ENCODE peak calls at places on chromosomes 3 and 15, in four cellular contexts. B is A549, Q is HCT116, R is heart left ventricle. W is an unnamed sample.

GRCh38 chr15:94287794-94288246 is 56.5 kb downstream of the MCTP2 start:
- DNase-seq in B (no peak), Q (no peak), R (no peak), W (peak; percentile 31)

GRCh38 chr3:16884748-16885587 is at the start of gene PLCL2:
- DNase-seq in B (peak; percentile 46), Q (no peak), R (peak; percentile 84), W (peak; percentile 50)

GRCh38 chr3:159798951-159799350 is 189.7 kb upstream of the IL12A start:
- DNase-seq in B (no peak), Q (no peak), R (no peak), W (no peak)

GRCh38 chr3:110343945-110344344 is 727.7 kb upstream of the NECTIN3 start:
- DNase-seq in B (peak; percentile 45), Q (no peak), R (no peak), W (no peak)

GRCh38 chr15:75019916-75020315 is 3.5 kb upstream of the PPCDC start:
- DNase-seq in B (no peak), Q (no peak), R (no peak), W (no peak)

GRCh38 chr3:115830764-115831395 is 207.6 kb downstream of the GAP43 start:
- DNase-seq in B (no peak), Q (no peak), R (no peak), W (no peak)

GRCh38 chr3:99410789-99411311 is 227.5 kb upstream of the COL8A1 start:
- DNase-seq in B (no peak), Q (no peak), R (no peak), W (no peak)

GRCh38 chr3:41580274-41580959 is 381.1 kb downstream of the CTNNB1 start:
- DNase-seq in B (no peak), Q (no peak), R (no peak), W (no peak)

GRCh38 chr15:40245666-40246065 is 6.8 kb downstream of the PAK6 start:
- DNase-seq in B (no peak), Q (no peak), R (no peak), W (no peak)

GRCh38 chr15:99253381-99254090 is 2.3 kb downstream of the LRRC28 start:
- DNase-seq in B (no peak), Q (no peak), R (no peak), W (no peak)

DNA sequence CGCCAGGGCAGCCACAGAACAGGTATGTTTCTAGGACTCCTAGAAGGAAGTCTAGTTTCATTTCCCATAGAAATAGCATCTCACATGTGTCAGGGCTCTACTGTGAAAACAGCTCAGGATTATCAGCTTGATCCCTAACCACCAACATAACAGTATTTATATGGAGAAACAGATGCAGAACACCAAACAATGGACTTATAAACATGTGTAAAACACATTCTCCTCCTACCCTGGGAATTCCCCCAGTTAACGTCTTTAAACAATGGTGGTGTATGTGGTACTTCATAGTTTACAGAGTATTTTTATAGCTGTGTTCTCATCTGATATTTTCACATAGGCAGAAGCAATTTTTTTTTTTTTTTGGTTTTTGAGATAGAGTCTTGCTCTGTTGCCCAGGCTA is 9.7 kb downstream of the TNFSF10 start:
- DNase-seq in B (no peak), Q (no peak), R (no peak), W (no peak)
- H3K4me1 ChIP-seq in B (peaks cover 14% of the 10 kb centered on the region), Q (no peaks in the 10 kb centered on the region), R (peaks cover 13% of the 10 kb centered on the region), W (peaks cover 39% of the 10 kb centered on the region)

GRCh38 chr3:85394424-85394823 is 435.6 kb downstream of the CADM2 start:
- DNase-seq in B (no peak), Q (no peak), R (no peak), W (no peak)
- TF ChIP-seq POLR2A in B (no peak), Q (no peak), R (no peak), W (no peak)

DNA sequence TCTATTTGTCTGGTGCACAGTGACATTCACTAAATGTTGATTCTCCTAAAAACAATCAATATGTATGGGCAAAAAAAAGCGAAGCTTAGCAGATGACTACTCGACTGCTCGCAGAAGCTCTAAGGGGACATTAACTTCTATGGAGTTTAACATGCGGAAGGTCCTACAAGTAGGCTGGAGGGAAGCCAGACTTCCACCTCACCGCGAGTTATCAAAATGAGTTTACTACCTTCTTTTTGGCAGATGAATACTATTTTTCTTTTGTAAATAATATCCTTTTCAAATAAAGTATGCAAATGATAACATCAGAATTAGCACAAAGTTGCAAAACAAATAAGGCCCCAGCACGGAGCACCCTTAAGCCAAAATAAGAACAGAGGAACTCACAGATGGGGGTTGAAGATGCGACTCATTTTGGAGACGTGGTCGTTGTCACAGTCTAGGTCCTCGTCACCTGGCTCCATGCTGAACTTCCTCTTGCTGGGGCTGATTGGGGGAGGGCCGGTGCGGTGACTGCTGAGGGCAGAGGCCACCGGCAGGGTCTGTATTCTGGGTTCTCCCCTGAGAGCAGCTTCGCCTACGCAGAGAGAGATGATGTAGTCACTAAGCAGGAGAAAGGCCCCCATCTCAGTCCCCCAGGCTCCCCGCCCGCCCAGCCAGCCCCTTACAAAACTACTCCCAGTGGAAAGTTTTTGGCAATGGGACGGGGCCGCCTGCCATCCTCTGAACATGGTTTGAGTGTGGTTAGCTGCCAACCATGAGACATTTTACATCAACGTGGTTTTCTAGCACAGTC is 42.1 kb downstream of the VGLL4 start:
- DNase-seq in B (no peak), Q (no peak), R (no peak), W (peak; percentile 60)
- H3K4me3 ChIP-seq in B (no peak overlapping the region), Q (no peak overlapping the region), R (no peak overlapping the region), W (no peak overlapping the region)

GRCh38 chr15:63057454-63058335 is 15.1 kb downstream of the TPM1 start:
- DNase-seq in B (no peak), Q (no peak), R (no peak), W (no peak)

GRCh38 chr15:63060699-63061098 is 18.2 kb downstream of the TPM1 start:
- DNase-seq in B (no peak), Q (no peak), R (no peak), W (no peak)

GRCh38 chr15:63059573-63060216 is 17.1 kb downstream of the TPM1 start:
- DNase-seq in B (no peak), Q (no peak), R (no peak), W (no peak)

GRCh38 chr15:63056843-63057242 is 14.3 kb downstream of the TPM1 start:
- DNase-seq in B (no peak), Q (no peak), R (peak; percentile 71), W (peak; percentile 50)

GRCh38 chr15:63059075-63059474 is 16.5 kb downstream of the TPM1 start:
- DNase-seq in B (no peak), Q (no peak), R (no peak), W (no peak)
- H3K4me1 ChIP-seq in B (peaks cover 93% of the 10 kb centered on the region), Q (no peaks in the 10 kb centered on the region), R (peaks cover 39% of the 10 kb centered on the region), W (peaks cover 14% of the 10 kb centered on the region)

DNA sequence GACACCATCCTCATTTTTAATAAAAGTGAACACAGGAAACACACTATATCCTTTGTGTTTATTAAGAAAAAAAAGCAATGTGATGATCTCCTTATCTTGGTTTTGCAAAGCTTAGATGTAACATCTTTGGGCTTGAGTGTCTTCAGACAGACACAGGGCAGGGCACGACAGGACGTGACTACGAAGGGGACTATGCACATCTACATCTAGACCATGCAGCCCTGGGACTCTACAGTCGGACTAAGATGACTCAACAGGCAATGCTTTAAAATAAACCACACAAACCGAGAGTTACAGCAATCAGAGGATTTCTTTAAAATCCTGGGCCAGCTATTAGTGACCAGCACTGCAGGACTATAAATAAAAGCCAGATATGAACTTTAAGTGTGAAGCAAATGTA is 22.8 kb upstream of the TM2D3 start:
- DNase-seq in B (peak; percentile 39), Q (no peak), R (no peak), W (no peak)
- TF ChIP-seq POLR2A in B (no peak), Q (no peak), R (no peak), W (no peak)

GRCh38 chr3:123151251-123151705 is 50.5 kb upstream of the SEC22A start:
- DNase-seq in B (no peak), Q (no peak), R (no peak), W (no peak)

GRCh38 chr3:123148772-123149171 is 53.0 kb upstream of the SEC22A start:
- DNase-seq in B (no peak), Q (no peak), R (no peak), W (no peak)

GRCh38 chr3:123149525-123149924 is 52.2 kb upstream of the SEC22A start:
- DNase-seq in B (no peak), Q (no peak), R (no peak), W (no peak)

GRCh38 chr3:123150449-123150954 is 51.2 kb upstream of the SEC22A start:
- DNase-seq in B (no peak), Q (no peak), R (no peak), W (no peak)

GRCh38 chr3:123147754-123148535 is 53.8 kb upstream of the SEC22A start:
- DNase-seq in B (no peak), Q (no peak), R (no peak), W (no peak)
- H3K4me3 ChIP-seq in B (no peak overlapping the region), Q (no peak overlapping the region), R (no peak overlapping the region), W (no peak overlapping the region)

DNA sequence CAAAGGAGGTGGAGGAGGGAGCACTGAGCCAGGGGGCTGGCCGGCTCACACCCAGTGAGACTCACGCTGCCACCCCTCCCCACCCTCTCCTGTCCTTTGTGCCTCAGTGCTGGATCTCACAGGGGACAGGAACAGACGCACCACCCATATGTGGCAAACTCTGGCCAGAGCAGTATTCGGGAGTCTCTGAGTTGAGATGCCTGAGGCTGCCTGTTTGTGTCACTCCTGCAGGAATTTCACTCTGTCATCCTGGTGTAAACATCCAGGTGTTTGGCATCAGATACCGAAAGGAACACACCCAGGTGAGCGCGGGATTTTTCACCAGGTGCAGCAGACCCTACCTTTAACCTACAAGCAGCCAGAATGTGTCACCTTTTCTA is 25.7 kb downstream of the RGMA start:
- DNase-seq in B (no peak), Q (no peak), R (no peak), W (no peak)
- H3K4me1 ChIP-seq in B (no peaks in the 10 kb centered on the region), Q (peaks cover 9% of the 10 kb centered on the region), R (peaks cover 7% of the 10 kb centered on the region), W (peaks cover 78% of the 10 kb centered on the region)

W was measured in stomach.